ENCODE peak calls at places on chromosomes 4 and X, in six cellular contexts. F is HCT116, Q is spleen, G is HepG2, Z is endothelial cell of umbilical vein, I is breast epithelium. N is an unnamed sample. For H3K27me3, the result is how much of the 10 kb centered on the place peaks cover.

GRCh38 chr4:84573738-84574720 is 8.9 kb upstream of the CDS1 start:
- DNase-seq in F (no peak), G (no peak), Q (no peak), I (no peak), Z (no peak), N (no peak)

GRCh38 chr4:76203541-76203940 is 10.1 kb downstream of the SCARB2 start:
- DNase-seq in I (no peak), F (no peak), G (no peak), Q (no peak), Z (no peak), N (no peak)

GRCh38 chr4:25818293-25819240 is 44.2 kb downstream of the SEL1L3 start:
- DNase-seq in Q (no peak), G (no peak), I (no peak), Z (no peak), F (no peak), N (no peak)

GRCh38 chr4:34943719-34944386 is 1300.5 kb downstream of the ARAP2 start:
- DNase-seq in Z (no peak), Q (no peak), G (no peak), F (no peak), I (no peak), N (no peak)

GRCh38 chr4:145694929-145695328 is 15.0 kb downstream of the C4orf51 start:
- DNase-seq in Z (no peak), F (no peak), I (no peak), Q (no peak), G (no peak), N (no peak)

GRCh38 chr4:20326977-20327376 is 75.3 kb downstream of the SLIT2 start:
- DNase-seq in F (no peak), Z (no peak), G (no peak), I (no peak), Q (no peak), N (no peak)

GRCh38 chr4:30837131-30837539 is 117.0 kb downstream of the PCDH7 start:
- DNase-seq in Z (no peak), G (no peak), I (no peak), F (peak), Q (no peak), N (no peak)

GRCh38 chr4:1249731-1250526 is 999 bp upstream of the CTBP1 start:
- DNase-seq in Z (peak), G (peak), Q (peak), I (no peak), F (no peak), N (peak)

GRCh38 chrX:129019412-129019811 is 503.9 kb downstream of the SMARCA1 start:
- DNase-seq in F (no peak), I (no peak), Q (no peak), Z (no peak), G (no peak), N (no peak)

GRCh38 chr4:16591867-16592266 is 306.6 kb downstream of the LDB2 start:
- DNase-seq in Q (no peak), I (no peak), F (no peak), Z (no peak), G (no peak), N (no peak)

GRCh38 chr4:155572106-155572703 is 94.4 kb upstream of the GUCY1A1 start:
- DNase-seq in Z (no peak), F (no peak), G (no peak), I (no peak), Q (no peak), N (no peak)

GRCh38 chrX:155028749-155029360 is 2.2 kb downstream of the FUNDC2 start:
- DNase-seq in Z (peak), F (no peak), G (no peak), I (no peak), Q (no peak), N (no peak)

GRCh38 chr4:4856071-4857000 is 3.1 kb upstream of the MSX1 start:
- DNase-seq in G (no peak), Q (peak), F (no peak), Z (peak), I (no peak), N (no peak)
- TF ChIP-seq POLR2AphosphoS5 in G (no peak), Q (peak), F (no peak), Z (no peak), I (no peak), N (no peak)

GRCh38 chr4:177441061-177441802 is 1.0 kb downstream of the AGA start:
- DNase-seq in I (no peak), Z (no peak), G (peak), F (no peak), Q (no peak), N (no peak)

GRCh38 chr4:177444911-177445736 is 2.9 kb upstream of the AGA start:
- DNase-seq in I (no peak), G (no peak), F (no peak), Z (no peak), Q (no peak), N (no peak)

GRCh38 chr4:177442623-177443155 is 452 bp upstream of the AGA start:
- DNase-seq in G (peak), F (no peak), Z (no peak), Q (no peak), I (no peak), N (no peak)

GRCh38 chr4:177446571-177446970 is 4.3 kb upstream of the AGA start:
- DNase-seq in F (no peak), I (no peak), Z (no peak), G (no peak), Q (no peak), N (no peak)

GRCh38 chr4:177441803-177442622 is at the start of gene AGA:
- DNase-seq in Z (peak), I (peak), F (peak), G (peak), Q (peak), N (peak)
- TF ChIP-seq POLR2A in Z (peak), I (peak), F (peak), G (peak), Q (peak), N (no peak)

GRCh38 chr4:4857809-4858508 is 1.5 kb upstream of the MSX1 start:
- DNase-seq in Q (no peak), I (no peak), Z (no peak), G (no peak), F (no peak), N (no peak)

GRCh38 chr4:4858527-4858926 is 938 bp upstream of the MSX1 start:
- DNase-seq in I (no peak), F (no peak), Z (no peak), Q (no peak), G (no peak), N (no peak)

GRCh38 chr4:4859010-4859798 is at the start of gene MSX1:
- DNase-seq in F (peak), Z (peak), Q (peak), G (peak), I (peak), N (peak)

GRCh38 chr4:4855293-4856070 is 4.0 kb upstream of the MSX1 start:
- DNase-seq in Z (no peak), F (no peak), G (no peak), Q (peak), I (peak), N (no peak)

DNA sequence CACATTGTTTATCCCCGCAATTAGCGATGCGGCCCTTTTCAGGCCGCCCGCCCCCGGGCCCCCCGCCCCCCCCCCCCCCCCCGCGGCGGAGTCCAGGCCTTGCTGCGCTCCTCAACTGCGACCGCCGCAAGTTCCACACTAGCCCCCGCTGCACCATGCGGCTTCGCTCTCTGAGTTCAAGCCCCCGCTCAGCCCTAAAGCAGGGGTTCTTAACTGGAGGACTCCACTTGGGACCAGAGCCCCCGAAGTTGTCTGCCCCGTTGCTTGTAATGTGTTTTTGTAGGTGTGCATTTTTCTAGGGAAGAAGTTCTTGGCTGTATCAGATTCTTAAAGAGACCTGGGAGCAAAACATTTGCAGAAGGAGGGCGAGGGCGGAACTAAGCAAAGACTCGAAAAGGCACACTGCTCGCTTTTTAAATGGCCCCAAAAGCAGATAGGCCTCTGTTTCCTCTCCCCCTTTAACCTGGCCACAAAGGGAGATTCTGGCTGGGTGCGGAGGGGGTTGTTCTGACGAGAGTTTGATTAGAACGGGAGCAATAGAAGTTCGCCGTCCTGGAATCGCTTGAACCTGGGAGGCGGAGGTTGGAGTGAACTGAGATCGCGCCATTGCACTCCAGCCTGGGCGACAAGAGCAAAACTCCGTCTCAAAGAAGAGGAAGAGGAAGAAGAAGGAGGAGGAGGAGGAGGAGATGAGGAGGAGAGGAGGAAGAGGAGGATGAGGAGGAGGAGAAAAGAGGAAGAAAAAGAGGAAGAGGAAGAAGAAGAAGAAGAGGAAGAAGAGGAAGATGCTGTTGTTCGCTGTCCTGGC is 2.3 kb upstream of the MSX1 start:
- DNase-seq in G (no peak), F (no peak), Z (no peak), Q (peak), I (no peak), N (peak)
- H3K27me3 ChIP-seq in G (under half), F (under half), Z (half or more), Q (under half), I (half or more), N (half or more)

GRCh38 chr4:113471141-113471860 is 290.2 kb downstream of the CAMK2D start:
- DNase-seq in Z (no peak), G (no peak), F (no peak), I (no peak), Q (no peak), N (no peak)
- TF ChIP-seq POLR2AphosphoS5 in Z (no peak), G (no peak), F (no peak), I (no peak), Q (no peak), N (no peak)

DNA sequence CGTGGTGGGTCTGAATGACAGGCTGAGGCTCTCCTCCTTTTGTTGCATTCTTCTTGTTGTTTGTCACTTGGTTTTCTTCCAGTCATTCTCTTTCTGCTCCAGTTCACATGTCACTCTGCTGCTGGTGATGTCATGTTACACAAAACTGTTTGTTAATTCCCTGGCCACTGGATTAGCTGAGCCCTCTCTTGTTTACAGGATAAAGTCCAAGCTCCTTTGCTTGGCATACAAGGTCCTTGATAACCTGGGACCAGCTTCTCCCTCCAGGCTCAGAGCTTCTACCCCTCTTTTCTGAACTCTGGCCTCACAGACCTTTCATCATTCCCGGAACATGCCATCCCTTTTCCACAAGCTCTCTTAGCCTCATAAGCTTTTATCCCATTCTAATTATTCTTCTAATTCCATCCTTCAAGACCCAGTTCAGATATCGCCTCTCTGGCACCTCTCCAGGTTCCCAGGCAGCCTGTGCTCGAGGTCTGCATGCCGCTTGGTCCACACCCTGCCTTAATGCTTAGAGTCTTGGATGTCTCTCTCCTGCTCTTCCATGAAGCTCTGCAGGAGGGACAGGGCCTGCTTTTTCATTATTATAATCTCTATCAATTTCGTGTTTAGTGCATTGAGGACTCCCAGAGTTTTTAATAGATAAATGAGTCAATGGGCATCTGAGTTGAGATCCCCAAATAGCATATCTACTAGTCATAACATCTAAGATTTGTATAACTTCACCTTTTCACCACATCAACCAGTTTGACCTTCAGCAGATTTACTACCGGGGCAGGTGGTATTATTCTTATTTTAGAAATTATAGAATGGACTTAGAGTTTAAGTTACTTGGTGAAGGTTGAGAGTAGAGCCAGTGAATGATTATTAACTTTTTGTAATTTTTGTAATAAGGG is 98.7 kb downstream of the TMEM131L start:
- DNase-seq in G (peak), Z (no peak), Q (no peak), I (no peak), F (no peak), N (no peak)
- TF ChIP-seq POLR2A in G (no peak), Z (no peak), Q (no peak), I (no peak), F (no peak), N (no peak)

DNA sequence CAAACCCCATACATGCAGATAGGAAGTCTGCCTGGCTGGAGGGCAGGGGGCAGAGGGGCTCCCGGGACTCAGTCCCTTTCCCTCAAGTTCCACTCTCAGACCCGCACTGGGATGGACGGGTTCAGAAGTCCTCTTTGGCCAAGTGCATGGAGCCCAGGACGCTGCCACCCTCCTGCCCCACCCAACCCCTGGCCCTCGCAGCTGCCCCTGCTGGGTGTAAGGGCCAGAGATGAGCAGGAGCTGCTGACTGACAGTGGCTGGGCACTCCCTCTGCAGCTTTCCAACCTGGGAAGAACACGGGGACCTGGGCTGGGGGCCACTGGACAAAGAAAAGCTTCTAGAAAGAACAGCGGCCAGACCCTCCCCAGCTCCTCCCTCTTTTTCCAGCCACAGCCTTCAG is 3.4 kb downstream of the L1CAM start:
- DNase-seq in G (peak), Z (no peak), Q (no peak), I (no peak), F (no peak), N (no peak)
- H3K27me3 ChIP-seq in G (under half), Z (under half), Q (under half), I (half or more), F (under half), N (half or more)

GRCh38 chr4:142265536-142265935 is 580.6 kb downstream of the INPP4B start:
- DNase-seq in I (no peak), F (peak), G (no peak), Z (peak), Q (no peak), N (no peak)
- TF ChIP-seq POLR2AphosphoS5 in I (no peak), F (peak), G (no peak), Z (no peak), Q (no peak), N (no peak)

DNA sequence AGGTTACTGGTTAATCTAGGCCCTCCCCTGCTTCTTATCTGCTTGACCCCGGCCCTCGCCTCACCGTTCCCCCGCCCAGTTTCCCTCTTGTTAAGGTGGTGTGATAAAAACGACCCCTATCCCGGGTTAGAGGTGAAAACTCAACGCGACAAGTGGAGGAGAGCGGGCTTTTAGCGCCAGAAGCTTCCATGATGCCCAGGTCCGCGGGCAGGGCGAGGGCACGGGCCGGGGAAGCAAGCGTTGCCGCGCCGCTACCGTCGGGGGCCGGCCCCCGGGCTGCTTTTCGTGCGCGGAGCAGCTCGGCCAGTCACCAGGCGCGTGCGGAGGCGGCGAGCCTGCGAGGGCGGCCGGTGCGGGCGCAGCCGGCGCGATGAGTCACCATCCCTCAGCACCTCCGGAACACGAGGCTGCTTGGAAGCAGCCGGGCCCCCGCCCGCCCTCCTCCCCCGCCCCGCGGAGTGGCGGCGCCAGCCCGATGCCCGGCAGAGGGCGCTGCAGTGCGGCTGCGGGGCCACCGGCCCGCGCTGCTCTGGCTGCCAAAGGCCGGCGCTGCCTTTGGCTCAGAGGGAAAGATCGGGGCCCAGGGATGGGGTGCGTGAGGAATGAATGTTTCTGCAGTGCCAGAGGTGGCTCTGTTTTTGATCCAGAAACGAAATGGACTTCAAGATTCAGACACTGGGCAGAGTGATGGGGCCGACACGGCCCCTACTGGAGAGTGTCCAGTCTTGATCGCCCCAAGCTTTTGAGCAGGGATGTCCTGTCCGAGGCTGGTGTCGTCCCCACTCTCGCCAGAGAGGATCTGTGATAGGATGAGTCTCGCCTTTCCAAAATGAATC is 107.8 kb downstream of the NHSL2 start:
- DNase-seq in F (peak), I (peak), Q (peak), G (peak), Z (peak), N (peak)
- TF ChIP-seq POLR2A in F (no peak), I (no peak), Q (no peak), G (no peak), Z (no peak), N (no peak)

GRCh38 chr4:111556861-111557260 is 588.4 kb upstream of the FAM241A start:
- DNase-seq in F (no peak), Z (no peak), G (no peak), I (no peak), Q (no peak), N (no peak)

DNA sequence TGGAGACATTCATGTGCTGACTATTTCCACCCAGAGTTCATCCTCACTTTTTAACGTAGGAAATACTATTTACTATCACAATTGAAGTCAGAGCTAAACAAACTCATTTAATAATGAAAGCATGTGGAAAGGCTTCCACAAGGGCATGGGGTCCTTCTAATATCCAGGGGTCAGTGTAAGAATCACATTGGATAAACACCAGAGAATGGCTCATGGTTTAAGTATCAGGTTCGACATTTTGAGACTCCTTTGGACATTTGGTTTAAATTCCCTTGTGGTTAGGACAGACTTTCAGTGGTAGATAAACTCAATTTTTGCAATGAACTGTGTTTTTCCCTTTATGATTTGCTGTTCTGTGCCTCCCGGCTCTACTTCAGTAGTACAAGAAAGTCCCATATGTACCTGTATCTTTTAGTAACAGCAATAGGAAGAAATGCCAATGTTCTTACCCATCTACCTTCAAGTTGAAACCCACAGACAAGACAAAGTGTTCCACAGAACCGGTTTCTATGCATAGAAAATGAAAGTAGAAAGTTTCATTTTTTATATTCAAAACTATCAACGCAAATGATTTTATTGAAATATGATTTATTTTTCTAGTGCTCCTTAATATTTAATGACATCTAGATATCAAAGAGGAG is 589.0 kb upstream of the FAM241A start:
- DNase-seq in Z (no peak), G (no peak), F (no peak), Q (no peak), I (no peak), N (no peak)
- H3K27me3 ChIP-seq in Z (under half), G (under half), F (under half), Q (under half), I (under half), N (under half)